ENCODE peak calls at places on chromosomes 1 and 21, in eight cellular contexts. I is T-helper 9 cell; E is fibroblast of lung; L is effector CD4-positive, alpha-beta T cell; Q is NCI-H69; B is activated naive CD4-positive, alpha-beta T cell; X is GF-D8; N is KG1. O is an unnamed sample.

GRCh38 chr1:32334274-32334861 is 1.7 kb downstream of the MARCKSL1 start:
- DNase-seq in I (no peak), E (no peak), X (no peak), B (no peak), L (no peak), N (no peak), Q (peak), O (no peak)

GRCh38 chr1:202811296-202812175 is 782 bp downstream of the PCAT6 start:
- DNase-seq in B (no peak), L (peak), E (no peak), I (peak), X (no peak), Q (peak), N (no peak), O (peak)

GRCh38 chr1:109499661-109500536 is 6.0 kb downstream of the CYB561D1 start:
- DNase-seq in I (peak), L (peak), N (peak), B (peak), E (peak), Q (peak), X (peak), O (peak)

GRCh38 chr21:37273911-37274690 is 7.0 kb upstream of the VPS26C start:
- DNase-seq in X (no peak), E (no peak), I (no peak), N (no peak), B (no peak), L (no peak), Q (no peak), O (no peak)

GRCh38 chr1:18256318-18257235 is 149.0 kb downstream of the IGSF21 start:
- DNase-seq in Q (peak), L (no peak), B (no peak), I (no peak), E (peak), X (no peak), N (no peak), O (no peak)

GRCh38 chr1:147526501-147526900 is 14.8 kb upstream of the BCL9 start:
- DNase-seq in Q (no peak), B (no peak), X (no peak), I (no peak), N (no peak), L (no peak), E (no peak), O (no peak)

GRCh38 chr1:79376106-79376505 is 369.6 kb upstream of the ADGRL4 start:
- DNase-seq in N (no peak), X (no peak), B (no peak), I (no peak), E (no peak), L (no peak), Q (peak), O (no peak)

GRCh38 chr1:77950873-77951272 is 28.0 kb downstream of the FUBP1 start:
- DNase-seq in Q (no peak), B (no peak), E (no peak), I (no peak), L (no peak), N (no peak), X (no peak), O (no peak)

GRCh38 chr1:240073097-240073496 is 18.6 kb upstream of the FMN2 start:
- DNase-seq in B (no peak), Q (no peak), I (no peak), N (no peak), L (no peak), E (no peak), X (no peak), O (no peak)

GRCh38 chr1:64675718-64676345 is 69.0 kb upstream of the RAVER2 start:
- DNase-seq in E (peak), I (no peak), B (no peak), N (no peak), X (no peak), L (no peak), Q (peak), O (no peak)

GRCh38 chr1:169796411-169796810 is 1.7 kb upstream of the METTL18 start:
- DNase-seq in N (no peak), L (no peak), Q (no peak), X (no peak), B (no peak), E (no peak), I (no peak), O (no peak)

GRCh38 chr1:44524180-44524579 is 119.1 kb downstream of the RNF220 start:
- DNase-seq in B (no peak), L (no peak), X (no peak), N (no peak), Q (no peak), I (no peak), E (no peak), O (no peak)

GRCh38 chr1:37755290-37755689 is 9.6 kb downstream of the EPHA10 start:
- DNase-seq in B (no peak), L (no peak), I (no peak), Q (no peak), N (no peak), X (no peak), E (no peak), O (no peak)

GRCh38 chr1:53585565-53585964 is 126.4 kb downstream of the DMRTB1 start:
- DNase-seq in E (no peak), N (no peak), B (no peak), I (no peak), X (no peak), L (no peak), Q (no peak), O (peak)

GRCh38 chr1:47175227-47175934 is 14.5 kb downstream of the PDZK1IP1 start:
- DNase-seq in X (no peak), Q (peak), I (peak), L (peak), B (no peak), E (peak), N (no peak), O (no peak)

GRCh38 chr1:119659628-119660027 is 11.6 kb upstream of the ZNF697 start:
- DNase-seq in X (no peak), N (no peak), E (no peak), I (no peak), B (no peak), L (no peak), Q (no peak), O (no peak)

GRCh38 chr1:19846338-19846737 is 31.3 kb upstream of the RNF186 start:
- DNase-seq in Q (no peak), N (no peak), E (no peak), L (no peak), B (no peak), I (no peak), X (no peak), O (no peak)

GRCh38 chr1:14738235-14738634 is 139.8 kb downstream of the KAZN start:
- DNase-seq in I (no peak), B (no peak), E (peak), L (no peak), Q (peak), N (no peak), X (no peak), O (no peak)